ENCODE peak calls at places on chromosomes 5 and 9, in four cellular contexts. E, D, R and M are unnamed samples.
A peak's percentile ranks its signal among the peaks of the same experiment; 100 is the strongest.

GRCh38 chr5:110032386-110032785 is 342.7 kb downstream of the MAN2A1 start:
- DNase-seq in E (no peak), R (no peak), D (no peak), M (no peak)

GRCh38 chr9:134891713-134892112 is 11.1 kb downstream of the FCN2 start:
- DNase-seq in D (no peak), R (no peak), E (no peak), M (no peak)

GRCh38 chr5:131959136-131959535 is 13.7 kb upstream of the MEIKIN start:
- DNase-seq in R (no peak), E (no peak), D (no peak), M (no peak)

GRCh38 chr5:114377946-114378345 is 16.1 kb downstream of the KCNN2 start:
- DNase-seq in D (no peak), R (no peak), E (no peak), M (no peak)

GRCh38 chr5:132421442-132421841 is 51.9 kb downstream of the SLC22A5 start:
- DNase-seq in D (no peak), R (no peak), E (no peak), M (no peak)

GRCh38 chr9:88742483-88742882 is 207.5 kb downstream of the NXNL2 start:
- DNase-seq in D (no peak), E (no peak), R (no peak), M (no peak)

GRCh38 chr9:33435821-33436277 is 11.5 kb downstream of the AQP3 start:
- DNase-seq in D (no peak), R (no peak), E (no peak), M (no peak)

GRCh38 chr9:137317021-137317978 is 15.2 kb upstream of the NRARP start:
- DNase-seq in E (no peak), D (no peak), R (peak; percentile 8), M (no peak)

GRCh38 chr5:96321371-96321770 is 111.7 kb downstream of the PCSK1 start:
- DNase-seq in R (no peak), D (no peak), E (no peak), M (no peak)

DNA sequence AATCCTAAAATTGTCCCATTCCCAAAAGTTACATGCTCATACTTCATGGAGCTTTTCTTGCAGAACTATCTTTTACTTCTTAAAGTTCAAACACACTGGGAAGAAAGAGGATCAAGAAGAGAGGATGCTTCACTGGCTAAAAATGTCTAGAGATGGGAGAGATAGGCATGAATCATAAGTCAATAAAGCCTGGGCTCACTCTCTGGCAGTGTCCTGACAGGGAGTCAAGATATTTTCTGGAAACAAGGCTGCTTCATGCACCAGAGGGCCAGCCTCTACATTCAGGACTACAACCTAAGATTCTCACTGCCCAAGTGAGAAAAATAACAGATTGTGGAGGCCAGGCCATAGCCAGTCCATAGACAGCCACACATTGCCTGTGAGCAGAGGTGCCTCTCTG is 1358.4 kb downstream of the EFNA5 start:
- DNase-seq in E (no peak), R (no peak), D (no peak), M (no peak)
- TF ChIP-seq TCF7 in E (no peak), R (no peak), D (no peak), M (no peak)

GRCh38 chr9:133359420-133360175 is 3.2 kb downstream of the SURF2 start:
- DNase-seq in D (no peak), E (peak; percentile 49), R (peak; percentile 53), M (peak; percentile 56)
- TF ChIP-seq TCF7 in D (no peak), E (no peak), R (no peak), M (no peak)

DNA sequence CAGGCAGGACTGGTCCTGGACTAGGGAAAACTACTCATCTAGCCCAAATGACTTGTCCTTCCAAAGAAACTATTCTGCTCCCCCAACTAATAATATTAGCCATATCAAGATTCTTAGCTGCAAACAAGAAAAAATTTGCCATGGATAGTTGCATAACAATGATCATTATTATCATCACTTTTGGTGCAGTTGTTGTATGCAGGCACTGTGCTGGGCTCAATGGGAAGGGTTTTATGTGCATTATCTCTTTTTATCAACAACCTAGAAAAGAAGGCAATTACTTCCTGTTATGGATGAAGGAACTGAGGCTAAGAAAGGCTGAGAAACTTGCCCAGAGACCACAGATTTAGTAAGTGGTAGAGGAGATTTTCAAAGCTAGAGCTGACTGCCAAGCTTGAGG is 20.3 kb upstream of the MEGF9 start:
- DNase-seq in D (no peak), R (no peak), E (no peak), M (no peak)
- TF ChIP-seq TCF7 in D (no peak), R (no peak), E (no peak), M (no peak)

DNA sequence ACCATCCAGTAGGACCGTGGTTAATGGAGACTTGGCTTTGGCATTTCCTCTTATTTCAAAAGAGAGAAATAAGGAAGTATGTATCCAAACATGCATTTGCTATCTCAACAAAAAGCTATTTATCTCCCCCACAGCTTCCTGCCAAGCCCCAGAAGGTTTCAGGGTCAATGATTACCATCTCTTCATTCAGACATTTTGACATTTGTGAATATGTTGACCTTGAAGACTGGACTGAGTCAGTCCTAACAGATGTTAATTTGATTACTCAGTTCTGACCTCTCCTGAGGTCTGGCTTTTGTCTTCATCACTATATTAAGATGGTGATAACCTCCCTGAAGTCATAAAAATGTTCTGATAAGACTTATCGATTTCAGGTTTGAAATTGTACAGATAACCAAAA is 479.4 kb downstream of the AGTPBP1 start:
- DNase-seq in D (no peak), R (no peak), E (no peak), M (no peak)
- TF ChIP-seq TCF7 in D (no peak), R (no peak), E (no peak), M (no peak)

DNA sequence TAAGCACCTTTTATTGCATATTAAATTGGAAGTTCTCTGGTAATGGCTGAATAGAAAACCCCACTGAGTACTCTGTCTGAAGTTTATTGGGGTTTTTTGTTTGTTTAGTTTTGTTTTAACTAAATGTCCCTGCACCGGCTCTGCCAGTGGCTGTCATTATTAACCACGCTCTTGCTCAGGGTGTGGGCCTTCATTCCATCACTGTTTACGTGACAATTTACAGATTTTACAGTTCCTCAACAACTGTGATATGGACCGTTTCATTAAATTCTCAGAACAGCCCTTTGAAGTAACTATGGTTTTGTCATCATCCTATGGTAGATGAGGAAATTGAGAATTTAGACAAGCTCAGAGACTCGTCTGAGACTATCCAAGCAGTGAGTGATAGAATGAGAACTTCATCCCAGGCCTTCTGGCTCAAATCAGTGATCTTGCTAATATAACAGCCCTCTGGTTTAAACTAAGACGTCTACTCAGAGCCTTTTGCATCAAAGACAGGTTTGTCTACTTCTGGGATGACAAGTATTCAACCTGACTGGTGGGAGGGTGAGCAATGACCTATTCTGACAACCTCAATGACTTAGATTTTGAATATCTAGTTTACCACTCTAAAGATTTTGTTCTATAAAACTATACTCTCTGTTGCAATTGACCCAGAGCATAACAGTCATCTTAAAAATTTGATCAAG is 77.3 kb upstream of the MAP3K1 start:
- DNase-seq in D (no peak), R (no peak), E (no peak), M (no peak)
- TF ChIP-seq TCF7 in D (no peak), R (no peak), E (no peak), M (no peak)

DNA sequence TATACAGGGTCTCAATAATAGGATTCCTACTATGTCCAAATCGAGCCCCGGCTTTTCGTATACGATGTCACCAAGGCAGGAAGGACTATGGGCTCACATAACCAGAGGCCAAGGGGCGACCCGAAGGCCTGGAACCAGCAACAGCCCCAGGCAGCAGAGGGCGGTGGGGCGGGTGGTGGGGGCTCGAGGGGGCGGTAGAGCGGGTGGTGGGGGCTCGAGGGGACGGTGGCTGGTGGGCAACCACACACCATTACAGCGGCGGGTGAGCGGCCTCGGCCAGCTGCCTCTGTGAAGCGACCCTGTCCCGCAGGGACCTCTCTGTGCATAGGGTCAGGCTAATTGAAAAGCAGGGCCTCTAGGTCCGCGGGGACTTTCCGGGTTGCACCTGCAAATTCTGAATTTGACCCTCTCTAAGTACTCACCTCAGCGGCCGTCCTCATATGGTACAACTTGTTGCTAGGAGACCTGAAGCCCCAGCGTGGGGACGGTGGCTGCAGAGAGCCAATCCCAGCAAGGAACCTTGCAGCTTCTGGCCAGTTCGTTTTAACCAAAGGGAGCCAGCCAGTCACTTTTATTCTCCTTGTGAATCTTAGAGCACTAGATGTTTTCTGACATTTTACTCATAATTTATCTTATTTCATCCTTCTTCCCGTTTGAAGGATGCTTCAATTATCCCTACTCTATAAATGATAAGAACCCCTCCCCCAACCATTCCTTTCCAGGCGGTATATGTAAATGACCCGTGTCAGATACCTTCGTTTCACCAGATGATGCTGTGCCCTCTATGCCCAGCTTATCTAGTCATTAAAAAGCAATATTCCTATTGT is at the start of gene NME5:
- DNase-seq in D (peak; percentile 5), R (peak; percentile 16), E (no peak), M (peak; percentile 73)
- TF ChIP-seq TCF7 in D (no peak), R (no peak), E (no peak), M (no peak)

DNA sequence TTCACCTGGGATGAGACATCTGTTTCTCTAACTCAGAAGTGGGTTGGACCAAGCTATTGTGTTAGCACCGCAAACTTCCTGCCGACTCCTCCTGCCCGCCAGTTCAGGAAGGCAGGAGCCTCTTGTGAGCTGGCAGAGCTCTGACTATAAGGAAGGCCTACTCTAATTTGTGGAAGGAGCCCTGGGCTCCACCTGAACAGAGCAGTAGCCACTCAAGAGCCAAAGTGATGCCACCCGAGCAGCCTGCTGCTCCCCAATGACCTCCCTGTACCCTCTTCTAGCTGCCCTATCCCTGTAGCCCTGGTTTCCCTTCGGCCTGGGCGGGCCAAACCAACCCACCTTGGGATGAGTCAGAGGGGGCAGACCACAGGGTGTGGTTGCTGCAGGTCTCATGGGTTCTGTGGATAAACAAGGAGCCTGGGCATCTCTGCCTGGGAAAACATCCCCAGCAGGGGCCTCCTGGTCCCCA is 81.6 kb downstream of the PSD2 start:
- DNase-seq in E (no peak), R (no peak), D (no peak), M (no peak)
- TF ChIP-seq TCF7 in E (no peak), R (no peak), D (no peak), M (no peak)

GRCh38 chr5:151773979-151774378 is 2.2 kb downstream of the G3BP1 start:
- DNase-seq in R (no peak), D (no peak), E (no peak), M (no peak)

GRCh38 chr5:151771259-151772028 is at the start of gene G3BP1:
- DNase-seq in D (peak; percentile 100), R (peak; percentile 97), E (peak; percentile 100), M (peak; percentile 100)

GRCh38 chr5:151772029-151772867 is 494 bp downstream of the G3BP1 start:
- DNase-seq in D (no peak), R (peak; percentile 25), E (peak; percentile 23), M (peak; percentile 47)

GRCh38 chr5:151772868-151773561 is 1.3 kb downstream of the G3BP1 start:
- DNase-seq in D (no peak), R (no peak), E (no peak), M (no peak)

DNA sequence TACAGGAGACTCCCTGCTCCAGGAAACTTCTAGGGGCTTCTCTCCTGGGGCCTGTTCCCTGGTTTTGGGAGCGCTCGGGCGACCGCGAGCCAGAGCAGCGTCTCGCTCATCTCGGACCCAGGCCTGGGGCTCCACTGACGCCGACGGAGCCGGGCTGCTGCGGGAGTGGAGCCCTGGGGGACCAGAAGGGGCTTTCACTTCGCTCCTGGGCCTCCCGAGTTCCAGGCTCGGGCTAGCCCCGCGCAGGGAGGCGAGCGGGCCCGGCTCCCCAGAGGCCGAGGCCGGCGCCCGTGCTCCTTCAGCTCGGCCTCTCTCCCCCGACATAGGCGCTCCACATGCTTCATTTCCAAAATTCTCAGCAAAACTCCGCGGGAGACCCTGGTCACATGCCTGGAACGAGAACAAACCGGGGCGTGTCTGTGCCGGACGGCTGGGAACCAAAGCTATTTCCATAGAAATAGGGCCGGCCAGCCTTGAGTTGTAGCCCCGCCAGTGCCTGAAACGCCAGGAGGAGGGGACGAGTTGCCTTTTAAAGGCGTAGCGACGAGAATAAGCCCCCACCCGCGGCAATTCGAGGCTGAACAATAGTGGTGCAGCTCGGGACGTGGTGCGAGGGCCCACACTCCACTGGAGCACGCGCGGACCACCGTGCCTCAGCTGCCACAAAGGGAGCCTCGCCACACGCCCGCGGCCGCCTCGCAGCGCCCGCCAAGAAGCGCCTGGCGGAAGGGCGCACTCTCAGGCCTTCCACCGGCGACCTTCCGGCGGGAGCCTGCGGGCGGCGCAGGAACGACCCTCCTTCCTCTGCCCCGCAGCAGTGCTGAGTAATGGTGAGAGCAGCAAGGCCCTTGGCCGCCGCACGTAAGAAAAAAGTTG is 1.1 kb upstream of the G3BP1 start:
- DNase-seq in D (no peak), R (peak; percentile 67), E (no peak), M (peak; percentile 79)
- TF ChIP-seq TCF7 in D (no peak), R (no peak), E (no peak), M (no peak)